ENCODE peak calls at places on chromosomes 2 and 18, in five cellular contexts. R is mesendoderm, X is mesenchymal stem cell, H is IMR-90, P is H1. W is an unnamed sample.

GRCh38 chr2:20422679-20423271 is 24.1 kb upstream of the RHOB start:
- DNase-seq in R (peak), X (peak), H (peak), P (no peak), W (peak)

GRCh38 chr2:207617011-207617671 is 8.1 kb downstream of the METTL21A start:
- DNase-seq in R (peak), X (peak), H (peak), P (no peak), W (no peak)

GRCh38 chr18:23220355-23220754 is 85.1 kb downstream of the CABLES1 start:
- DNase-seq in R (no peak), X (no peak), H (no peak), P (no peak), W (no peak)

GRCh38 chr18:36685580-36685979 is 143.2 kb downstream of the TPGS2 start:
- DNase-seq in R (no peak), X (no peak), H (peak), P (no peak), W (no peak)

GRCh38 chr2:205352593-205352992 is 329.7 kb upstream of the NRP2 start:
- DNase-seq in R (no peak), X (no peak), H (peak), P (no peak), W (no peak)

GRCh38 chr2:241064802-241065354 is 37.2 kb downstream of the MTERF4 start:
- DNase-seq in R (no peak), X (no peak), H (no peak), P (no peak), W (no peak)

GRCh38 chr2:236711440-236711839 is 141.8 kb downstream of the ACKR3 start:
- DNase-seq in R (no peak), X (no peak), H (no peak), P (no peak), W (no peak)

GRCh38 chr2:64214281-64215115 is 70.3 kb upstream of the PELI1 start:
- DNase-seq in R (no peak), X (no peak), H (no peak), P (no peak), W (no peak)

GRCh38 chr2:189783451-189783926 is 650 bp downstream of the ORMDL1 start:
- DNase-seq in R (no peak), X (no peak), H (peak), P (no peak), W (no peak)

GRCh38 chr18:76697441-76697901 is 124.9 kb upstream of the ZNF236 start:
- DNase-seq in R (peak), X (no peak), H (peak), P (no peak), W (no peak)

GRCh38 chr2:10220516-10221391 is 82.0 kb upstream of the HPCAL1 start:
- DNase-seq in R (no peak), X (peak), H (peak), P (no peak), W (no peak)

GRCh38 chr2:98787700-98788099 is 56.8 kb upstream of the MGAT4A start:
- DNase-seq in R (peak), X (no peak), H (no peak), P (no peak), W (no peak)

GRCh38 chr2:176464886-176465564 is 195.8 kb downstream of the MTX2 start:
- DNase-seq in R (no peak), X (no peak), H (no peak), P (no peak), W (no peak)

GRCh38 chr2:109370399-109370990 is 241.5 kb downstream of the SH3RF3 start:
- DNase-seq in R (no peak), X (no peak), H (no peak), P (no peak), W (peak)

GRCh38 chr2:55235724-55236538 is 3.4 kb downstream of the RPS27A start:
- DNase-seq in R (no peak), X (no peak), H (no peak), P (no peak), W (no peak)

GRCh38 chr18:11368020-11368419 is 218.7 kb upstream of the PIEZO2 start:
- DNase-seq in R (no peak), X (no peak), H (peak), P (no peak), W (no peak)

GRCh38 chr2:173150087-173150486 is 74.4 kb downstream of the MAP3K20 start:
- DNase-seq in R (no peak), X (peak), H (peak), P (no peak), W (no peak)

DNA sequence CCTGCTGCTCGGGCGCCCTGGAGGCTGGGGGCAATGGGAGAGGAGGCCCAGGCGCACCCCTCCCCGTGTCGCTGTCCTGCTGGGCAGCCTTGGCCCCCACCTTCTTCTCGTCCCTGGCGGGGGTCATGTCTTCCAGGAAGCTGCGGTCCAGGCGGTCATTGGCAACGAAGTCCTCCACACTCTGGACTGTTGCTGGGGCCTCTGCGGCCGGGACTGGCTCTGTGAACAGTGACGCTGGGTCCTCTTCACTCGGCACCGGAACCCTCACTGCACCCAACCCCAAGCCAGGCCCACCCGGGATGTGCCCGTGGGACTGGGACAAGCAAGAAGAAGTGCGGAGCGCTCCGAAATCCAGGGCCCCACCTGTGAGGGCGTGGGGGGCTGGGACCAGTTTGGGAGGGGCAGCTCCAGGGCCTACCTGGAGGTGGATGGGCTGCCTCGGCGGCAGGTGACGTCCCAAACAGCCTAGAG is 308.0 kb downstream of the CCDC74A start:
- DNase-seq in R (no peak), X (no peak), H (no peak), P (no peak), W (no peak)
- H2BK5ac ChIP-seq in R (no peak), X (no peak), H (no peak), P (no peak), W (no peak)

GRCh38 chr2:152564754-152565551 is 152.3 kb downstream of the PRPF40A start:
- DNase-seq in R (no peak), X (no peak), H (no peak), P (no peak), W (no peak)
- H2BK5ac ChIP-seq in R (no peak), X (no peak), H (no peak), P (no peak), W (no peak)

GRCh38 chr2:180952731-180953336 is 27.6 kb upstream of the UBE2E3 start:
- DNase-seq in R (no peak), X (no peak), H (no peak), P (no peak), W (no peak)

GRCh38 chr2:180943275-180943674 is 37.1 kb upstream of the UBE2E3 start:
- DNase-seq in R (no peak), X (no peak), H (no peak), P (no peak), W (no peak)

GRCh38 chr2:180952082-180952481 is 28.3 kb upstream of the UBE2E3 start:
- DNase-seq in R (no peak), X (no peak), H (no peak), P (no peak), W (no peak)

GRCh38 chr2:180944372-180944771 is 36.0 kb upstream of the UBE2E3 start:
- DNase-seq in R (no peak), X (no peak), H (no peak), P (no peak), W (no peak)

GRCh38 chr2:180947208-180947689 is 33.2 kb upstream of the UBE2E3 start:
- DNase-seq in R (no peak), X (no peak), H (no peak), P (no peak), W (no peak)
- H2BK5ac ChIP-seq in R (no peak), X (no peak), H (no peak), P (no peak), W (no peak)

GRCh38 chr2:36450466-36451196 is 95.1 kb downstream of the CRIM1 start:
- DNase-seq in R (peak), X (peak), H (peak), P (no peak), W (no peak)
- H2BK5ac ChIP-seq in R (no peak), X (peak), H (peak), P (no peak), W (no peak)

DNA sequence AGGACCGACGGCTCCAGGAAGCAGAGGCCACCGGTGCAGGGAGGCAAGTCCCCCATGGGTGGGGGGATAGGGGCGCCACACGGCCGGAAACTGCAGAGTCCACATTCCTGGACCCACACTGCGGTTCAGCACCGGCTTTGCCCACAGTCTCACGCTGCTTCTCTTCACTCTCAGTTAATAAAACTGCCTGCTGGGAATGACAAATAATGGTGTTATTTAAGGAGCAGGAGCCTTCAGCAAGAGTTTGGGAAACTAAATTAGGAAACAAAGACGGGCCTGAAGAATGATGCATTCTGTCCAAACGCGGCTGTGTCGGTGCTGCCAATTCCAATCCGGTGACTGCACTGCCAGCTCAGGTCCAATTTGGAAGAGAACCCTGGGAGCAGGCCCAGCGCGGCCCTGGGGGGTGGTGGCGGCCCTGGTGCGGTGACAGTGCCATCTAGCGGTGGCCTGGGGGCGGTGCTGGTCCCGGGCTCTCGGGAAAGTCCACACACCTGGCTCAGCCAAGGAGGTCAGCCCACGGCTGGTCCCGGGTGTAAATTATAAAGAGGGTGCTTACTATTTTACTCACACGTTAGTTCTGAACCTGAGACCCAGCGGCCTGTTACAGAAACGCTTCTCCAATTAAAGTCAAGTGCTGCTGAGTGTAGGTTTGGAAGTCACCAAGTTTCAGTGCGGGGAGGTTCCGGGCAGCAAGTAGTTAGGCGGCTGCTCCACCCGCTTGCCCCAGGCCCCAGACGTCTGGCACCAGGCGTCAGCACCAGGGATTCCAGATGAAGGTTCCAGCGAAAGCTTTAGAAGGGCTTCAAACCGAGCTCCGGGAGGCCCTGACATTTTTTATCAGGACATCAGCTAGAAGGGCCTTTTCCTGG is 73.2 kb upstream of the PXDN start:
- DNase-seq in R (peak), X (peak), H (peak), P (peak), W (peak)
- H2BK5ac ChIP-seq in R (no peak), X (no peak), H (peak), P (no peak), W (no peak)

DNA sequence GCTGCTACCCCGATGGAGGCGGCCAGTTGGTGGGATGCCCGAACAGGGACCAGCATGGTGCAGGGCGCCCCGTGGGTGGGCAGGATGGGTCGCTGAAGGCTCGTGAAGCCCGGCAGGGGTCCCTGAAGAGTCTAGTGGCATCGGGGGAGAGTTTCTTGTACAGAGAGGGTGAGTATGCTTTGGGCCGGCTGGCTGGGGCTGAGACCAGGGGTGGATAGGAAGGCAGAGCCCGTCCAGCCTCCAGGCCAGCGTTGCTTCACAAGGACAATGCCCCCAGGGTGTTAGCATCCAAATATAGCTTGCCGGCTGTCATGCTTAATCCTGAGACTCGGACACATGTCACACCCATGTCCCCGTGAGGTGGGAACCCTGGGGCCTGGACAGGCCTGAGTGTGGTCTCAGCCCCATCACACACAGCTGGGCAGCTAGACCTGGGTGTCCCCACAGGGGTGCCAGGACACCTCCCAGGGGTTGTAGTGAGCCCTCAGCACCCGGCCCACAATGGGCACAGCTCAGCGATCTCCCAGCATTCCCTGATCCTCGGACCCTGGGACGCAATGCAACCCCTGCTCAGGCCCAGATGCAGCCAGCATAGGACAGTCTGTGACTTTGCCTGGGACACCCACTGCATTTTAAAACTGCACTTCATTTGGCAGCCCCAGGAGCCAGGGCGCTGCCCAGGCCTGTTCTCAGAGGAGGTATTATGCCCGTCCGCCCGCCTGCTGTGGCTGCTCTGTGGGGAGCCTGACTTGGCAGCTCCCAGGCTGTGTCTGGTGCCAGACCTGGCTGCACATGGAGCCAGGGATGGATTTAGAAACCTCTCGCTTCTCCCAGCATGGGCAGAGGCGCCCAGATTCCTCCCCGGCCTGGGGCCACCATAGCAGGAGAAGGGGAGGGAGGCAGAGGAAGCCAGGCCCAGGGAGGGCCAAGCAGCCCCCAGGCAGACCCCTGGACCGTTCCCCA is 36.4 kb downstream of the RAMP1 start:
- DNase-seq in R (no peak), X (no peak), H (no peak), P (no peak), W (no peak)
- H2BK5ac ChIP-seq in R (no peak), X (no peak), H (peak), P (peak), W (no peak)

GRCh38 chr2:196262606-196263005 is 91.2 kb upstream of the STK17B start:
- DNase-seq in R (no peak), X (no peak), H (no peak), P (no peak), W (no peak)
- H2BK5ac ChIP-seq in R (no peak), X (no peak), H (no peak), P (no peak), W (no peak)

GRCh38 chr2:68251855-68252406 is 401 bp downstream of the PPP3R1 start:
- DNase-seq in R (peak), X (no peak), H (no peak), P (no peak), W (peak)
- H2BK5ac ChIP-seq in R (peak), X (peak), H (peak), P (peak), W (peak)

DNA sequence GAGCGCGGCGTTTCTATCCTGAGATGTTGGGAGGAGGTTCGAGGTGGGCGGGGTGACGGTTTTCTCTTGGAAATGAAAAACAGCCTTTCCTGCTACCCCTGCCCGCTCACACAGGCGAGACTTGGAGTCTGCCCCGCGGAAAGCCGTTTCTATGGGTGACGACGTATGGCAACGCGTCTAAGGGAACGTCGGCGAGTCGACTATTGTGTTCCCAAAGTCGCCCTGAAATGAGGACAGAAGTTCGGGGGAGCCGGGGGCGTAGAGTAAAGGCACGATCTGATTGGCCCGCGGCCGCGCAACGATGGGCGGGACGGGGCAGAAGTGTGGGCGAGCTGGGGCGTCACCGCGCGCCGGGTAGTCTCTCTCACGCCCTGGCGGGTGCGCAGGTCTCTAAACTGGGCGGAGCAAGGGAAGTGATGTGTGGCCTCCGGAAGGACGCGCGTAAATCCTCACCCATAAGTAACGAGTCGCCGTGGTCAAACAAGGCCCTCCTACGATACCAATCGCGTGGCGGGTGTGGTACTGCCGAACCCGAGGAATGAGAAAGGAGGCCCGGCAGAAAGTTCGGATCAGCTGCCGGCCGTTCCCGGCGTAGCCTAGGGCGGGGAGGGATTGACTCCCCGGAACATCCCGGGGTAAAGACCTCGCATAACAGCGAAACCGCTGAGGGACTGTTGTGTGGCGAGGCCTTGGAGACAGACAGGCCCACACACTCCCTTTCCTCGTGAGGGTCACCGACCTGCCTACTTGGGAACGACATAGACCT is 89.6 kb downstream of the FAM161A start:
- DNase-seq in R (peak), X (peak), H (peak), P (peak), W (peak)
- H2BK5ac ChIP-seq in R (peak), X (peak), H (peak), P (peak), W (no peak)